ENCODE peak calls at places on chromosomes 16 and 17, in seven cellular contexts. M, R, V, U, H, Y and P are unnamed samples.

GRCh38 chr17:59751955-59752413 is 44.5 kb downstream of the VMP1 start:
- DNase-seq in M (no peak), R (no peak), V (no peak), U (no peak), H (no peak), Y (no peak), P (no peak)

GRCh38 chr17:63476857-63477470 is at the start of gene ACE:
- DNase-seq in M (peak; percentile 53), R (no peak), V (no peak), U (peak; percentile 40), H (peak; percentile 37), Y (peak; percentile 91), P (peak; percentile 41)

GRCh38 chr17:57832711-57833596 is 16.9 kb downstream of the MRPS23 start:
- DNase-seq in M (peak; percentile 73), R (peak; percentile 70), V (peak; percentile 58), U (peak; percentile 67), H (peak; percentile 75), Y (peak; percentile 65), P (peak; percentile 61)

GRCh38 chr16:82782715-82783251 is 156.0 kb downstream of the CDH13 start:
- DNase-seq in M (peak; percentile 37), R (no peak), V (peak; percentile 35), U (peak; percentile 19), H (no peak), Y (peak; percentile 60), P (peak; percentile 27)

GRCh38 chr17:21705021-21705601 is 12.8 kb downstream of the KCNJ18 start:
- DNase-seq in M (no peak), R (no peak), V (no peak), U (no peak), H (no peak), Y (peak; percentile 43), P (no peak)

GRCh38 chr17:76887809-76888208 is 19.6 kb downstream of the MGAT5B start:
- DNase-seq in M (no peak), R (no peak), V (no peak), U (no peak), H (no peak), Y (no peak), P (no peak)

GRCh38 chr17:13520899-13521572 is 80.7 kb downstream of the HS3ST3A1 start:
- DNase-seq in M (no peak), R (no peak), V (no peak), U (no peak), H (no peak), Y (no peak), P (no peak)

GRCh38 chr17:17067277-17067676 is 25.0 kb downstream of the MPRIP start:
- DNase-seq in M (no peak), R (peak; percentile 0), V (no peak), U (no peak), H (no peak), Y (no peak), P (no peak)

GRCh38 chr16:67027046-67027445 is 1.9 kb upstream of the CBFB start:
- DNase-seq in M (no peak), R (no peak), V (no peak), U (no peak), H (no peak), Y (no peak), P (no peak)

GRCh38 chr17:68794636-68795503 is 160.3 kb downstream of the ABCA8 start:
- DNase-seq in M (no peak), R (peak; percentile 35), V (no peak), U (no peak), H (no peak), Y (no peak), P (peak; percentile 55)

GRCh38 chr17:28497931-28498330 is 8.2 kb upstream of the FOXN1 start:
- DNase-seq in M (peak; percentile 93), R (no peak), V (no peak), U (no peak), H (peak; percentile 77), Y (peak; percentile 57), P (no peak)

GRCh38 chr17:77407321-77408277 is 266.8 kb downstream of the SEC14L1 start:
- DNase-seq in M (no peak), R (no peak), V (peak; percentile 70), U (no peak), H (no peak), Y (no peak), P (no peak)

GRCh38 chr16:80460988-80461387 is 79.8 kb upstream of the DYNLRB2 start:
- DNase-seq in M (no peak), R (no peak), V (no peak), U (no peak), H (no peak), Y (no peak), P (no peak)

GRCh38 chr16:67326472-67327309 is at the start of the genes KCTD19 and LRRC36:
- DNase-seq in M (peak; percentile 79), R (peak; percentile 34), V (peak; percentile 55), U (peak; percentile 57), H (peak; percentile 78), Y (peak; percentile 83), P (peak; percentile 45)

GRCh38 chr16:22670551-22670970 is 143.4 kb upstream of the HS3ST2 start:
- DNase-seq in M (no peak), R (no peak), V (no peak), U (no peak), H (no peak), Y (no peak), P (no peak)

GRCh38 chr17:8005951-8006730 is 3.7 kb downstream of the GUCY2D start:
- DNase-seq in M (no peak), R (no peak), V (no peak), U (no peak), H (no peak), Y (no peak), P (no peak)

GRCh38 chr17:9768381-9768934 is 22.9 kb downstream of the DHRS7C start:
- DNase-seq in M (no peak), R (no peak), V (no peak), U (no peak), H (no peak), Y (no peak), P (no peak)
- TF ChIP-seq CTCF in M (peak; percentile 43), R (peak; percentile 39), V (peak; percentile 32), U (peak; percentile 70), H (no peak), Y (peak; percentile 35), P (peak; percentile 63)

GRCh38 chr16:2341456-2342447 is 1.2 kb upstream of the ABCA3 start:
- DNase-seq in M (peak; percentile 19), R (no peak), V (peak; percentile 27), U (peak; percentile 37), H (no peak), Y (no peak), P (peak; percentile 21)
- H3K9me3 ChIP-seq in M (no peaks in the 10 kb centered on the region), R (no peaks in the 10 kb centered on the region), V (no peaks in the 10 kb centered on the region), U (no peaks in the 10 kb centered on the region), H (peaks cover 4% of the 10 kb centered on the region), Y (no peaks in the 10 kb centered on the region), P (no peaks in the 10 kb centered on the region)

GRCh38 chr17:42039794-42040763 is 10.3 kb downstream of the C17orf113 start:
- DNase-seq in M (no peak), R (no peak), V (no peak), U (peak; percentile 29), H (no peak), Y (no peak), P (no peak)
- H3K4me3 ChIP-seq in M (no peak overlapping the region), R (no peak overlapping the region), V (no peak overlapping the region), U (peak overlapping the region; percentile 46), H (peak overlapping the region; percentile 21), Y (no peak overlapping the region), P (peak overlapping the region; percentile 41)

DNA sequence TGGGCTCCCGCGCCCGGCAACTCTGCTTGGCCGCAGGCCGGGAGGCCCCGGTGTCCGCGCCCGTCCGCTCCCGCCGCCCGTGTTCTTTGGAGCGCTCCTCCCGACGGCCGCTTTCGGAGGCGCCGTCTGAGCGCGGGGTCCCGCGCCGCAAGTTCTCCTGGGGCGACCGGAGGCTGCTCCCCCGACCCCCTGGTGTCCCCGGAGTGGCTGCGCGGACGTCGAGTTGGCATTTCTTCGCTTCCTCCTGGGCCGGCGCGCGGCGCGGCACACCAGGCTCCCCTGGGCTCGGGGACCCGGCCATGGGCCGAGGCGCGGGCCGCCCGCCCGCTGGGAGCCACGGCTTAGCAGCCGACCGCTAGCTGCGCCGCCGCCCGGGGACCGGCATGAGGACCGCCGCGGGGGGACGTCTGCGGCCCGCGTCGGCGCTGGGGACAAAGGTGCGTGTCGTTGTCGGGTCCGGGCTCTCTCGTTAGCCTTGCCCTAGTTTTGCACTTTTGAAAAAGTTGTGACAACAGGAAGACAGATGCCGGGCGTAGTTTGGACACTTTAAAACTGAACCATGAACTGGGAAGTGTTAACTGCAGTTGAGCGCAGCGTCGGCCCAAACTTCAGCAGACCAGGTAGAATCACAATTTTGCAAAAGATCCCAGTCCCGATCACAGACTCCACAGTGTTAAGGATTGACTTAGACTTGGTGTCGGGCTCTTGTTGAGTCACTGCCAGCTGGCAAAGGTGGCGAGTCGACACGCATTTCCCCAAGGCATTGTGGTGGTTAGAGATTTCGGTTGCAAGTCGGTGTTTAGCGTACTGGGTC is 700 bp downstream of the UBN1 start:
- DNase-seq in M (peak; percentile 78), R (peak; percentile 56), V (peak; percentile 51), U (peak; percentile 70), H (peak; percentile 73), Y (peak; percentile 76), P (peak; percentile 47)
- TF ChIP-seq CTCF in M (no peak), R (no peak), V (no peak), U (no peak), H (no peak), Y (no peak), P (no peak)

GRCh38 chr16:30619207-30619606 is 9.0 kb upstream of the ZNF689 start:
- DNase-seq in M (no peak), R (no peak), V (no peak), U (no peak), H (no peak), Y (no peak), P (no peak)
- H3K9me3 ChIP-seq in M (no peaks in the 10 kb centered on the region), R (no peaks in the 10 kb centered on the region), V (no peaks in the 10 kb centered on the region), U (no peaks in the 10 kb centered on the region), H (no peaks in the 10 kb centered on the region), Y (no peaks in the 10 kb centered on the region), P (no peaks in the 10 kb centered on the region)

GRCh38 chr16:78210305-78210704 is 110.9 kb downstream of the WWOX start:
- DNase-seq in M (no peak), R (no peak), V (no peak), U (no peak), H (no peak), Y (no peak), P (no peak)
- H3K4me3 ChIP-seq in M (no peak overlapping the region), R (no peak overlapping the region), V (no peak overlapping the region), U (no peak overlapping the region), H (no peak overlapping the region), Y (no peak overlapping the region), P (no peak overlapping the region)